ENCODE peak calls at places on chromosomes 13 and 19, in six cellular contexts. S is K562, P is HFF-Myc, Z is right lobe of liver, B is cardiac fibroblast, E is fibroblast of pulmonary artery. R is an unnamed sample.

GRCh38 chr13:21012211-21012610 is 49.2 kb downstream of the LATS2 start:
- DNase-seq in S (no peak), E (no peak), P (no peak), Z (no peak), B (no peak), R (no peak)

GRCh38 chr19:33268162-33268991 is 34.0 kb downstream of the CEBPA start:
- DNase-seq in B (no peak), Z (peak; percentile 29), E (no peak), P (no peak), S (no peak), R (no peak)

GRCh38 chr13:34155931-34156607 is 338.1 kb downstream of the RFC3 start:
- DNase-seq in P (peak; percentile 36), E (peak; percentile 48), Z (no peak), S (no peak), B (peak; percentile 23), R (peak; percentile 83)

GRCh38 chr19:18300930-18301717 is 19.7 kb upstream of the JUND start:
- DNase-seq in P (no peak), Z (peak; percentile 94), B (peak; percentile 65), E (peak; percentile 55), S (peak; percentile 81), R (peak; percentile 81)

GRCh38 chr19:43574424-43575155 is 737 bp downstream of the XRCC1 start:
- DNase-seq in E (no peak), B (peak; percentile 21), Z (no peak), P (no peak), S (no peak), R (no peak)

GRCh38 chr13:93529961-93530360 is 303.4 kb downstream of the GPC6 start:
- DNase-seq in Z (no peak), S (no peak), B (peak; percentile 12), E (peak; percentile 3), P (no peak), R (no peak)

GRCh38 chr19:5314012-5314906 is 26.4 kb downstream of the PTPRS start:
- DNase-seq in S (peak; percentile 46), Z (no peak), P (no peak), E (peak; percentile 17), B (no peak), R (no peak)

GRCh38 chr19:15122331-15123030 is 15.3 kb downstream of the SYDE1 start:
- DNase-seq in P (no peak), S (no peak), B (no peak), E (no peak), Z (no peak), R (no peak)

GRCh38 chr13:45658586-45659235 is 43.2 kb upstream of the ERICH6B start:
- DNase-seq in P (no peak), B (peak; percentile 2), E (peak; percentile 2), S (no peak), Z (no peak), R (peak; percentile 79)

GRCh38 chr13:20033486-20033885 is 75.0 kb downstream of the ZMYM2 start:
- DNase-seq in Z (no peak), P (no peak), S (no peak), E (no peak), B (no peak), R (no peak)

GRCh38 chr13:108220042-108220441 is 1.9 kb downstream of the ABHD13 start:
- DNase-seq in S (peak; percentile 12), P (no peak), Z (no peak), B (no peak), E (no peak), R (no peak)

GRCh38 chr19:3879656-3880055 is 829 bp upstream of the ATCAY start:
- DNase-seq in E (no peak), S (peak; percentile 34), B (no peak), Z (no peak), P (no peak), R (no peak)
- TF ChIP-seq CTCF in E (no peak), S (peak; percentile 29), B (no peak), Z (no peak), P (peak; percentile 29), R (peak; percentile 49)

DNA sequence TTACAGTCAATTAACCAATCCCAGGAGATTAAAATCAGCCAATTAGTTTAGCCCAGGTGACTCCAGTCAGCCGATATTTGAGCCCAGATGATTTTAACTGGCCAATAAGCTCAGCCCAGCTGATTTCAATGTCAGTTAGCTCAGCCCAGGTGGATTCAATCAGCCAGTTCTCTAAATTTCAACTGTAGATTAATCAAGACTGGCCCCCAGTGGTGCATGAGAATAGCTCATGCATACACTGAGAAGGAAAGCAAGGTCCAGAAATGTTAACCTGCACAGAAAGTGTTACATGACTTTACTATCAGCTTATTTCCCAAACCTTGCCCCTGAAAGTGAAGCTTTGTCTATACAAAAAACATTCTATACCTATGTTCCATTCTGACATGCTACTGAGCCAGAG is 55.4 kb upstream of the ZNF724 start:
- DNase-seq in E (no peak), Z (no peak), S (no peak), B (no peak), P (no peak), R (no peak)
- TF ChIP-seq CTCF in E (no peak), Z (peak; percentile 25), S (no peak), B (no peak), P (no peak), R (no peak)

GRCh38 chr13:36115306-36115705 is 15.9 kb downstream of the DCLK1 start:
- DNase-seq in B (no peak), E (no peak), S (no peak), Z (no peak), P (no peak), R (no peak)
- TF ChIP-seq CTCF in B (no peak), E (no peak), S (no peak), Z (no peak), P (no peak), R (no peak)

GRCh38 chr19:51824603-51825002 is 29.6 kb downstream of the FPR3 start:
- DNase-seq in S (no peak), Z (no peak), B (no peak), P (no peak), E (no peak), R (no peak)

GRCh38 chr19:51830263-51830662 is 35.3 kb downstream of the FPR3 start:
- DNase-seq in S (peak; percentile 46), B (peak; percentile 46), Z (no peak), E (peak; percentile 42), P (no peak), R (no peak)
- TF ChIP-seq CTCF in S (peak; percentile 62), B (peak; percentile 10), Z (peak; percentile 12), E (peak; percentile 27), P (no peak), R (no peak)

DNA sequence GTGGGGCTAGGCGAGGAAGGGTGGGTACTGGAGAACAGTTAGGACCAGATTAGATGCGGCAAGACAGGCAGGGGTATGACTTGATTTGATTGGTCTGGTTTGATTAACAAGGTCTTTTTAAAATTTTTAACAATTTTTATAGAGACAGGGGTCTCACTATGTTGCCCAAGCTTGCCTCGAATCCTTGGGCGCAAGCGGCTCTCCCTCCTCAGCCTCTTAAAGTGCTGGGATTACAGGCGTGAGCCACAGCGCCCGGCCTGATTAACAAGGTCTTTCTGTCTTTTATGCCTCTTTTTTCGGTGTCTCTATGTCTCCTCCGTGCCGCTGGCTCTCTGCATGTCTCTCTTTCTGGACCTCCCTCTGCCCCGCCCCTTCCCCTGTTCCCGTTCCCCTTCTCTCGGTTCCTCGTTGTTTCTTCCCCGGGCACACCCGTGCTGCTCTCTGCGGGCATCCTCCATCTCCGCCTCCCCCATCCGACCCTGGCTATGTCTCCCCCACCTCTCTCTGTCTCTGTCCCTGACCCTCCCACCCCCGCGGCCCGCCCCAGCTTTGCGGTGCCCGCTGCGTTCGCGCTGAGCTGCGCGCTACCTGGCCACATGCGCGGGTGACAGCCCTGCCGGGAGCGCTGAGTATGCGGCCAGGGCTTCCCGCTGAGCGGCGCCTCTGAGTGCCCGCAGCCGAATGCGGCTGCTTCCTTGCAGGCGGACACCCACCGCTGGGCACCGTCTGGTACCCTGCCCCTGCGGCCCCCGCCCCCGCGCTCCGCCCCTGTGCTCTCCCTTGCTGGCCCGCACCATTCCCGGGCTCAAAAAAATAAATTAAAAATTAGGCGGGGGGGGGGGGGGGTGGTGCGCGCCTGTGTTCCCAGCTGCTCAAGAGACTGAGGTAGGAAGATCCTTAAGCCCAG is 8.1 kb upstream of the SDHAF1 start:
- DNase-seq in Z (no peak), P (no peak), S (no peak), E (no peak), B (no peak), R (no peak)
- TF ChIP-seq CTCF in Z (no peak), P (no peak), S (no peak), E (no peak), B (no peak), R (no peak)

GRCh38 chr13:81283062-81283461 is 942.1 kb upstream of the SPRY2 start:
- DNase-seq in S (no peak), Z (no peak), B (no peak), E (no peak), P (no peak), R (no peak)
- TF ChIP-seq CTCF in S (no peak), Z (no peak), B (no peak), E (no peak), P (no peak), R (no peak)

DNA sequence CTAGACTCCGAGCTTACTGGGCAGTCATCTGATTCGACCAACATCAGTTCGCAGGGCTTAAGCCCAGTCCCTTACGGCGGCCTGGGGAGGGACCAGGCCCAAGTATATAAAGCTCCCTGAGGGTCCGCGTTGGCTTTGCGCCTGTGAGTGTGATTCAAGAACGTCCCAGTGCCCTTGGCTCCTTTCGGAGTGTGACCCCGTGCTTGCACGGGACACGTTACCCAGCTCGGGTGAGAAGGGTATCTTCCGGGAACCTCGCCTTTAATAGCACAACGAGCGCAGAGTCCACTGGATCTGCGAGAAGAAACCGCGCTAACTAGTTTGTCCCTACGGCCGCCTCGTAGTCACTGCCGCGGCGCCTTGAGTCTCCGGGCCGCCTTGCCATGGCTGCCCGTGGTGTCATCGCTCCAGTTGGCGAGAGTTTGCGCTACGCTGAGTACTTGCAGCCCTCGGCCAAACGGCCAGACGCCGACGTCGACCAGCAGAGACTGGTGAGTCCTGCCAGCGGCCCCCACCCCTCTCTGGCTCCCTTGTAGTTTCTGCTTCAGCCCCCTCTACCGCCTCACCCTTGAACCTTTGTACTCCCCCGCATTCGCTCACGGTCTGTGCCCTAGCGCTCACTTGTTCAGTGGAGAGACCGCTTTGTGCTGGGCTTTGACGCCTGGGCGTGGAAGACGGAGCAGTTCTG is at the start of gene DNAJC15:
- DNase-seq in B (peak; percentile 82), E (peak; percentile 88), S (peak; percentile 24), P (peak; percentile 52), Z (peak; percentile 69), R (peak; percentile 83)
- TF ChIP-seq CTCF in B (no peak), E (peak; percentile 1), S (no peak), P (no peak), Z (no peak), R (no peak)

DNA sequence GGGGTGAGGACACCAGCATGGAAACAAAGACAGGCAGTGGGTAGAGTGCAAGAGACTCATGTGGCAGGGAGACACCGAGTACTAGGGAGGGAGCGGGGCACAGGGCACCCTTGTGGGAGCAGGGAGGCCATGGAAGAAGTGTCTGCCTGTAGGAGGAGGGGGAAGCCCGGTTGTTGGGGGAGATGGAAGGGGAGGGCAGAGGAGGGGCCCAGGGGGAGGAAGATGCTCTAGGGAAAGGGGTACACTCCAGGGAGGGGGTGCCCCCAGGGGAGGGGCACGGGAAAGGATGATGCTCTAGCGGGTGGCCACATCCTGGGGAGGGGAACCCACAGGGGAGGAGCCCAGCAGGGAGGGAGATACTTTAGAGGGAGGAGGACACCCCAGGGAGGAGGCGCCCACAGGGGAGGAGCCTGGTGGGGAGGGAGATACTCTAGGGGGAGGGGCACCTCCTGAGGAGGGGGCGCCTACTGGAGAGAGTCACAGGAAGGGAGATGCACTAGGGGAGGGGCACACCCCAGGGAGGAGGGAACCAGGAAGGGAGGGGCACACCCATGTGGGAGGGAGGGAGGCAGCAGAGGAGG is 24.9 kb downstream of the CPAMD8 start:
- DNase-seq in Z (no peak), S (no peak), P (no peak), E (no peak), B (no peak), R (no peak)
- TF ChIP-seq CTCF in Z (no peak), S (no peak), P (no peak), E (no peak), B (no peak), R (no peak)